ENCODE peak calls at places on chromosome 7, in eight cellular contexts. V, K, S, P, Y, T, F and R are unnamed samples.

GRCh38 chr7:47521816-47522561 is 59.9 kb downstream of the TNS3 start:
- DNase-seq in V (no peak), K (no peak), S (no peak), P (no peak), Y (no peak), T (no peak), F (no peak), R (no peak)

GRCh38 chr7:29146082-29146706 is at the start of gene CPVL:
- DNase-seq in V (no peak), K (no peak), S (no peak), P (peak; percentile 78), Y (no peak), T (no peak), F (peak; percentile 6), R (no peak)

GRCh38 chr7:77415474-77415821 is 701 bp downstream of the GSAP start:
- DNase-seq in V (no peak), K (no peak), S (no peak), P (no peak), Y (no peak), T (no peak), F (no peak), R (no peak)

GRCh38 chr7:1758417-1758858 is 88.4 kb downstream of the ELFN1 start:
- DNase-seq in V (no peak), K (peak; percentile 19), S (no peak), P (peak; percentile 60), Y (no peak), T (no peak), F (no peak), R (no peak)

GRCh38 chr7:39667354-39667923 is 44.1 kb downstream of the RALA start:
- DNase-seq in V (no peak), K (no peak), S (no peak), P (no peak), Y (no peak), T (no peak), F (no peak), R (no peak)

GRCh38 chr7:149775176-149775556 is 1.8 kb upstream of the ZNF467 start:
- DNase-seq in V (no peak), K (no peak), S (no peak), P (no peak), Y (no peak), T (no peak), F (no peak), R (no peak)

GRCh38 chr7:134515569-134516468 is 11.5 kb upstream of the AKR1B10 start:
- DNase-seq in V (no peak), K (no peak), S (peak; percentile 93), P (no peak), Y (no peak), T (no peak), F (no peak), R (peak; percentile 88)

GRCh38 chr7:2668401-2668800 is 19.6 kb upstream of the AMZ1 start:
- DNase-seq in V (no peak), K (no peak), S (peak; percentile 55), P (no peak), Y (no peak), T (no peak), F (no peak), R (no peak)

GRCh38 chr7:147903871-147904576 is 686.5 kb upstream of the C7orf33 start:
- DNase-seq in V (no peak), K (no peak), S (no peak), P (no peak), Y (no peak), T (no peak), F (no peak), R (no peak)

GRCh38 chr7:31082017-31082416 is 29.9 kb downstream of the ADCYAP1R1 start:
- DNase-seq in V (no peak), K (no peak), S (no peak), P (no peak), Y (no peak), T (no peak), F (no peak), R (no peak)

GRCh38 chr7:99452541-99452940 is 13.4 kb downstream of the ATP5MF start:
- DNase-seq in V (no peak), K (no peak), S (no peak), P (no peak), Y (no peak), T (no peak), F (no peak), R (no peak)

GRCh38 chr7:5396542-5396941 is 27.1 kb downstream of the TNRC18 start:
- DNase-seq in V (no peak), K (peak; percentile 44), S (peak; percentile 47), P (no peak), Y (peak; percentile 64), T (peak; percentile 47), F (peak; percentile 38), R (no peak)

GRCh38 chr7:35384761-35385700 is 131.1 kb upstream of the TBX20 start:
- DNase-seq in V (no peak), K (no peak), S (no peak), P (no peak), Y (no peak), T (no peak), F (no peak), R (no peak)

GRCh38 chr7:107237451-107237850 is 68.6 kb downstream of the HBP1 start:
- DNase-seq in V (no peak), K (no peak), S (no peak), P (no peak), Y (no peak), T (no peak), F (no peak), R (no peak)